ENCODE peak calls at places on chromosome 9, in five cellular contexts. L is keratinocyte, Q is thoracic aorta, Y is HepG2, W is IMR-90. E is an unnamed sample. For H3K4me1, the result is how much of the 10 kb centered on the place peaks cover.

GRCh38 chr9:4286086-4286485 is 13.8 kb downstream of the GLIS3 start:
- DNase-seq in L (no peak), Q (no peak), Y (no peak), W (no peak), E (no peak)

GRCh38 chr9:112005939-112006338 is 109.3 kb downstream of the UGCG start:
- DNase-seq in L (no peak), Q (no peak), Y (no peak), W (no peak), E (no peak)

GRCh38 chr9:111621895-111622480 is 9.1 kb upstream of the DNAJC25 start:
- DNase-seq in L (no peak), Q (no peak), Y (peak), W (peak), E (peak)

GRCh38 chr9:127865645-127866464 is 11.4 kb upstream of the ENG start:
- DNase-seq in L (no peak), Q (no peak), Y (no peak), W (no peak), E (no peak)

GRCh38 chr9:114486205-114486963 is 18.9 kb downstream of the WHRN start:
- DNase-seq in L (no peak), Q (no peak), Y (no peak), W (peak), E (no peak)

GRCh38 chr9:35908484-35909125 is 685 bp upstream of the SPAAR start:
- DNase-seq in L (no peak), Q (no peak), Y (no peak), W (peak), E (no peak)

GRCh38 chr9:4630836-4631235 is 31.3 kb upstream of the PLPP6 start:
- DNase-seq in L (no peak), Q (no peak), Y (no peak), W (no peak), E (no peak)

GRCh38 chr9:114158482-114159130 is 3.3 kb downstream of the COL27A1 start:
- DNase-seq in L (no peak), Q (no peak), Y (no peak), W (no peak), E (no peak)

GRCh38 chr9:111910428-111910827 is 13.8 kb downstream of the UGCG start:
- DNase-seq in L (no peak), Q (no peak), Y (no peak), W (no peak), E (no peak)

GRCh38 chr9:125361837-125362531 is 100.4 kb downstream of the GAPVD1 start:
- DNase-seq in L (no peak), Q (no peak), Y (no peak), W (peak), E (no peak)

GRCh38 chr9:81848472-81848871 is 79.8 kb upstream of the SPATA31D4 start:
- DNase-seq in L (no peak), Q (no peak), Y (peak), W (peak), E (no peak)

GRCh38 chr9:136741885-136742568 is 713 bp downstream of the LCN10 start:
- DNase-seq in L (no peak), Q (no peak), Y (no peak), W (no peak), E (peak)

GRCh38 chr9:107792006-107792405 is 302.4 kb upstream of the KLF4 start:
- DNase-seq in L (no peak), Q (no peak), Y (no peak), W (no peak), E (no peak)
- H3K4me3 ChIP-seq in L (no peak), Q (no peak), Y (no peak), W (no peak), E (no peak)

GRCh38 chr9:134403682-134404301 is 77.5 kb downstream of the RXRA start:
- DNase-seq in L (no peak), Q (peak), Y (no peak), W (peak), E (peak)

GRCh38 chr9:134403292-134403681 is 77.0 kb downstream of the RXRA start:
- DNase-seq in L (no peak), Q (no peak), Y (no peak), W (no peak), E (no peak)

GRCh38 chr9:134400283-134400682 is 74.0 kb downstream of the RXRA start:
- DNase-seq in L (no peak), Q (no peak), Y (no peak), W (no peak), E (no peak)

GRCh38 chr9:134401391-134401790 is 75.1 kb downstream of the RXRA start:
- DNase-seq in L (no peak), Q (no peak), Y (no peak), W (no peak), E (no peak)

DNA sequence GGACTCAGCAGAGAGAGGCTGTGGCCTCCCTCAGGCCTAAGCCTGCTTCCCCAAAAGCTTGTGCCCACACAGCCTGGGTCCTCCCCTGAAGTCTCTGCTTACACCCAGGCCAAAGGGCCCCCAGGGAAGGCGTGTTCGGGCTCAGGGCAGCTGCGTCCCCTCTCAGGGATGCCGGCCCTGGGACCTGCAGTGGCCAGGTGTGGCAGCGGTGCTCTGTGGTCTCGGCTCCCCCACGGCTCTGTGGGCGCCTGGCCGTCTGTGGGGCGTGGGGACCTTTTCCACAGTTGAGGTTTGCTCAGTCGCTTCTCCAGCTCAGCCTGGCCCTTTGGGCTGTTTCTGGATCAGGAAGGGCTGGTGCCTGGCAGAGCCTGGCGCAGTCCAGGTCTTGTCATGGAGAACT is 75.9 kb downstream of the RXRA start:
- DNase-seq in L (no peak), Q (no peak), Y (no peak), W (no peak), E (no peak)
- H3K4me1 ChIP-seq in L (under half), Q (half or more), Y (under half), W (under half), E (under half)

GRCh38 chr9:89484475-89485404 is 13.2 kb downstream of the SEMA4D start:
- DNase-seq in L (no peak), Q (no peak), Y (no peak), W (peak), E (no peak)

GRCh38 chr9:89482950-89483349 is 15.0 kb downstream of the SEMA4D start:
- DNase-seq in L (no peak), Q (no peak), Y (no peak), W (no peak), E (no peak)

GRCh38 chr9:89482056-89482784 is 15.7 kb downstream of the SEMA4D start:
- DNase-seq in L (no peak), Q (no peak), Y (no peak), W (no peak), E (no peak)

GRCh38 chr9:89481161-89481915 is 16.6 kb downstream of the SEMA4D start:
- DNase-seq in L (no peak), Q (no peak), Y (no peak), W (no peak), E (no peak)

DNA sequence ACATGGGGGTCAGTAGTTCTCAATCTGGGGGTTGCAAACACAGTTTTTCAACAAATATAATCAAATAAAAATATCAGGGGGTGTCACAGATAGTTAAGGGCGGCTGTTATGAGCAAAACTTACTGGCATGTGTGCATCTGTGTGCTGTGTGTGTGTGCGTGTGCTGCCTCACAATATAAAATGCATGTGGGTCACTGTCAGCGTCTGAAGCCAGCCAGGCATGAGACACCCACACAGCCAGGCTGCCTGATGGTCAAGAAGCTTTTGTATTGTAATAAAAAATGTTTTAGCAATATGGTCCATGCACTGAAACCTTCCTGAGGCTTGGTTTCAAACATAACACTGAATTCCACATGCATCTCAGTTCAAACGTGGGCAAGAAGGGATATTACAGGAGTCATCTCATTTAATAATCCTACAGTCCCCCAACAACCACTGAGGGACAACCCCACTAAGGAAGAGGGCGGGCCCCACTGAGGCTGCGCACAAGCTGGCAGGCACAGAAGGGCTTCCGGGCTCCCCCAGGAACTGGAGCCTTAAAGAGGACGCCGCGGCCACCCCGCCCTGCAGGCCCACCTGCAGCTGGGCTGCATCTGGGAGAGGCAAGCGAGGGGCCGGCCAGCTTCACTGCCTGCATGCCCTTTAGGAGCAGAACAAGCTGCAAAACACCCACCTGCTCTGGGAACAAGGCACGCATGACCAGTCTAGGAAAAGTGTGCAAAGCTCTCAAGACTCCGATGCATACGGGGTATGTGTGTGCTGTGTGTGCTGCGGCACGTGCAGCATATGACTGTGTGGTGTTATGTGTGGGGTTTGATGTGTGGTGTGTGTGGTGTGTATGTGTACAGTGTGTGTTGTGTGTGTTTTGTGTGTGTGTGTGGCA is 14.1 kb downstream of the SEMA4D start:
- DNase-seq in L (no peak), Q (no peak), Y (no peak), W (no peak), E (no peak)
- H3K4me3 ChIP-seq in L (no peak), Q (no peak), Y (no peak), W (no peak), E (no peak)

GRCh38 chr9:108467653-108468324 is 388.0 kb downstream of the ACTL7B start:
- DNase-seq in L (no peak), Q (no peak), Y (peak), W (peak), E (no peak)
- H3K4me1 ChIP-seq in L (under half), Q (under half), Y (under half), W (under half), E (under half)

GRCh38 chr9:14317667-14318255 is 3.8 kb upstream of the NFIB start:
- DNase-seq in L (no peak), Q (no peak), Y (no peak), W (no peak), E (no peak)
- H3K4me3 ChIP-seq in L (peak), Q (peak), Y (no peak), W (no peak), E (no peak)

GRCh38 chr9:93951655-93952118 is 3.5 kb downstream of the BARX1 start:
- DNase-seq in L (no peak), Q (no peak), Y (no peak), W (no peak), E (no peak)

GRCh38 chr9:93952119-93952783 is 2.9 kb downstream of the BARX1 start:
- DNase-seq in L (no peak), Q (no peak), Y (no peak), W (no peak), E (no peak)

GRCh38 chr9:93949694-93950449 is 5.3 kb downstream of the BARX1 start:
- DNase-seq in L (no peak), Q (no peak), Y (no peak), W (no peak), E (no peak)

GRCh38 chr9:93949073-93949693 is 6.0 kb downstream of the BARX1 start:
- DNase-seq in L (no peak), Q (no peak), Y (no peak), W (no peak), E (no peak)

GRCh38 chr9:93950619-93951601 is 4.2 kb downstream of the BARX1 start:
- DNase-seq in L (no peak), Q (no peak), Y (no peak), W (no peak), E (peak)
- H3K4me1 ChIP-seq in L (under half), Q (half or more), Y (under half), W (under half), E (under half)

GRCh38 chr9:68747043-68747533 is 42.0 kb downstream of the PIP5K1B start:
- DNase-seq in L (peak), Q (no peak), Y (no peak), W (no peak), E (no peak)
- H3K4me3 ChIP-seq in L (no peak), Q (no peak), Y (no peak), W (no peak), E (no peak)

E was measured in body of pancreas.